ENCODE peak calls at places on chromosome 22, in five cellular contexts. U is psoas muscle, A is WTC11, X is neural crest cell, Q is kidney. J is an unnamed sample.

GRCh38 chr22:35330258-35330861 is 30.7 kb downstream of the TOM1 start:
- DNase-seq in U (peak; percentile 89), A (no peak), X (no peak), Q (peak; percentile 93), J (no peak)

GRCh38 chr22:46801826-46802607 is 39.6 kb downstream of the TBC1D22A start:
- DNase-seq in U (no peak), A (no peak), X (no peak), Q (peak; percentile 70), J (no peak)

GRCh38 chr22:42427211-42427610 is 5.0 kb downstream of the NFAM1 start:
- DNase-seq in U (no peak), A (no peak), X (no peak), Q (no peak), J (no peak)

GRCh38 chr22:26937213-26937612 is 279.8 kb downstream of the MIAT start:
- DNase-seq in U (no peak), A (no peak), X (no peak), Q (no peak), J (no peak)

GRCh38 chr22:48784701-48785503 is 1042.8 kb downstream of the BRD1 start:
- DNase-seq in U (no peak), A (no peak), X (no peak), Q (no peak), J (no peak)

GRCh38 chr22:49151256-49152131 is 676.2 kb downstream of the BRD1 start:
- DNase-seq in U (no peak), A (no peak), X (no peak), Q (no peak), J (no peak)

GRCh38 chr22:27810566-27810965 is 9.0 kb upstream of the MN1 start:
- DNase-seq in U (peak; percentile 82), A (no peak), X (no peak), Q (peak; percentile 76), J (no peak)

GRCh38 chr22:25156736-25157135 is 42.9 kb upstream of the CRYBB3 start:
- DNase-seq in U (no peak), A (no peak), X (no peak), Q (no peak), J (no peak)

GRCh38 chr22:20494978-20495860 is at the start of gene KLHL22:
- DNase-seq in U (no peak), A (no peak), X (peak; percentile 4), Q (peak; percentile 86), J (peak; percentile 55)

GRCh38 chr22:41256898-41257260 is 16.1 kb upstream of the CHADL start:
- DNase-seq in U (no peak), A (no peak), X (no peak), Q (no peak), J (no peak)

GRCh38 chr22:41828516-41828915 is 4.4 kb upstream of the SREBF2 start:
- DNase-seq in U (no peak), A (no peak), X (no peak), Q (no peak), J (no peak)

GRCh38 chr22:40583058-40583741 is 53.3 kb downstream of the MRTFA start:
- DNase-seq in U (no peak), A (no peak), X (no peak), Q (no peak), J (no peak)

GRCh38 chr22:25845985-25846745 is 104.2 kb downstream of the MYO18B start:
- DNase-seq in U (no peak), A (no peak), X (no peak), Q (no peak), J (no peak)

GRCh38 chr22:35349704-35350538 is 31.0 kb upstream of the HMOX1 start:
- DNase-seq in U (no peak), A (no peak), X (no peak), Q (peak; percentile 78), J (no peak)

GRCh38 chr22:49057910-49058309 is 769.8 kb downstream of the BRD1 start:
- DNase-seq in U (no peak), A (no peak), X (no peak), Q (no peak), J (no peak)

GRCh38 chr22:39383841-39384625 is 15.5 kb upstream of the TAB1 start:
- DNase-seq in U (no peak), A (no peak), X (no peak), Q (no peak), J (no peak)

GRCh38 chr22:33014621-33015020 is 43.6 kb downstream of the SYN3 start:
- DNase-seq in U (no peak), A (no peak), X (no peak), Q (no peak), J (no peak)

GRCh38 chr22:27621671-27622070 is 179.9 kb downstream of the MN1 start:
- DNase-seq in U (no peak), A (no peak), X (no peak), Q (no peak), J (no peak)

GRCh38 chr22:46262449-46263207 is 515 bp downstream of the PKDREJ start:
- DNase-seq in U (peak; percentile 77), A (peak; percentile 80), X (peak; percentile 33), Q (peak; percentile 91), J (no peak)

GRCh38 chr22:17097062-17097461 is 12.3 kb downstream of the IL17RA start:
- DNase-seq in U (no peak), A (no peak), X (no peak), Q (no peak), J (no peak)

GRCh38 chr22:41762980-41763779 is 37.3 kb upstream of the CCDC134 start:
- DNase-seq in U (no peak), A (peak; percentile 91), X (peak; percentile 64), Q (no peak), J (peak; percentile 30)

GRCh38 chr22:23110190-23110921 is 31.4 kb downstream of the RSPH14 start:
- DNase-seq in U (no peak), A (no peak), X (no peak), Q (no peak), J (no peak)

GRCh38 chr22:35311551-35311999 is 11.9 kb downstream of the TOM1 start:
- DNase-seq in U (no peak), A (no peak), X (no peak), Q (no peak), J (no peak)

GRCh38 chr22:37485714-37486223 is 415 bp downstream of the MFNG start:
- DNase-seq in U (no peak), A (no peak), X (no peak), Q (no peak), J (no peak)

GRCh38 chr22:37487129-37487528 is 945 bp upstream of the MFNG start:
- DNase-seq in U (no peak), A (no peak), X (no peak), Q (no peak), J (no peak)

GRCh38 chr22:37485006-37485713 is 1.0 kb downstream of the MFNG start:
- DNase-seq in U (no peak), A (no peak), X (no peak), Q (no peak), J (no peak)

GRCh38 chr22:37487559-37487958 is 1.4 kb upstream of the MFNG start:
- DNase-seq in U (no peak), A (no peak), X (no peak), Q (no peak), J (no peak)

GRCh38 chr22:37486224-37486845 is at the start of gene MFNG:
- DNase-seq in U (peak; percentile 71), A (peak; percentile 75), X (peak; percentile 46), Q (peak; percentile 91), J (no peak)
- TF ChIP-seq CTCF in U (no peak), A (no peak), X (no peak), Q (no peak), J (no peak)

GRCh38 chr22:50206599-50206998 is 5.8 kb downstream of the SELENOO start:
- DNase-seq in U (peak; percentile 76), A (peak; percentile 78), X (peak; percentile 42), Q (peak; percentile 82), J (no peak)
- TF ChIP-seq CTCF in U (peak; percentile 63), A (peak; percentile 23), X (peak; percentile 63), Q (peak; percentile 7), J (peak; percentile 22)

GRCh38 chr22:21990449-21991308 is 8.1 kb upstream of the TOP3B start:
- DNase-seq in U (no peak), A (no peak), X (no peak), Q (peak; percentile 45), J (no peak)
- TF ChIP-seq CTCF in U (no peak), A (no peak), X (no peak), Q (no peak), J (no peak)

GRCh38 chr22:44085743-44086741 is 61.9 kb downstream of the PARVB start:
- DNase-seq in U (peak; percentile 75), A (peak; percentile 24), X (no peak), Q (no peak), J (no peak)
- TF ChIP-seq CTCF in U (peak; percentile 59), A (peak; percentile 27), X (peak; percentile 54), Q (peak; percentile 45), J (peak; percentile 40)

GRCh38 chr22:30602049-30602448 is 4.9 kb upstream of the TCN2 start:
- DNase-seq in U (no peak), A (no peak), X (no peak), Q (no peak), J (no peak)
- TF ChIP-seq CTCF in U (no peak), A (no peak), X (peak; percentile 53), Q (peak; percentile 48), J (no peak)

GRCh38 chr22:19113429-19113828 is 8.8 kb downstream of the DGCR2 start:
- DNase-seq in U (no peak), A (no peak), X (no peak), Q (no peak), J (no peak)

GRCh38 chr22:19110064-19110458 is 12.2 kb downstream of the DGCR2 start:
- DNase-seq in U (no peak), A (no peak), X (no peak), Q (no peak), J (no peak)

GRCh38 chr22:19109198-19110063 is 12.8 kb downstream of the DGCR2 start:
- DNase-seq in U (no peak), A (no peak), X (no peak), Q (no peak), J (no peak)

GRCh38 chr22:19111584-19111983 is 10.6 kb downstream of the DGCR2 start:
- DNase-seq in U (no peak), A (no peak), X (no peak), Q (no peak), J (no peak)

DNA sequence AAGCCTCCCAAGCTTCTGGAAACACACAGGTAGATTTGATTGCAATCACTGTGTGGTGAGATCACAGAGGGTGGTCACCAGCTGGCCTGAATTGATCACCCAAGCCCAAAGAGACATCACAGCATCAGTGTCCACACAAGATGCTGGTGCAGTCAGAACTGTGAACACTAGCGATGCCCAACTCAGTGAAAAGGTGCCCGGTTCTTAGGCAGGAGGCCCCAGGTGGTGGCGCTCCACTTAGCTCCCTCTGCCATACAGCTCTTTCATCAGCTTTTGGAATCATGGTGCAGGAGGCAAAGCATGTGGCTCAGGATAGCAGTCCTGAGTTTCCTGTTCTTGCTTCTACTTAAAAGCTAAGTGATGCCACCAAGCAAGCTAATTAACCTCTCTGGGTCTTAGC is 11.1 kb downstream of the DGCR2 start:
- DNase-seq in U (no peak), A (no peak), X (no peak), Q (no peak), J (no peak)
- TF ChIP-seq CTCF in U (no peak), A (no peak), X (no peak), Q (no peak), J (no peak)

J was measured in mesothelial cell of epicardium.